ENCODE peak calls at places on chromosomes 4 and X, in four cellular contexts. T is GM04504, R is ELF-1, O is neural progenitor cell. K is an unnamed sample.

GRCh38 chrX:21412029-21412428 is 37.8 kb downstream of the CNKSR2 start:
- DNase-seq in R (no peak), T (no peak), O (no peak), K (no peak)

GRCh38 chr4:144202091-144202490 is 61.6 kb upstream of the GYPA start:
- DNase-seq in T (no peak), O (no peak), R (no peak), K (no peak)

GRCh38 chr4:5812506-5813229 is 80.2 kb downstream of the CRMP1 start:
- DNase-seq in R (peak), T (peak), O (peak), K (no peak)

GRCh38 chr4:86223472-86223871 is 136.4 kb downstream of the MAPK10 start:
- DNase-seq in T (no peak), R (peak), O (peak), K (peak)

GRCh38 chrX:7191681-7192110 is 43.7 kb upstream of the PUDP start:
- DNase-seq in R (peak), O (no peak), T (no peak), K (peak)

GRCh38 chr4:185019451-185020292 is 1.4 kb downstream of the HELT start:
- DNase-seq in T (no peak), R (peak), O (peak), K (peak)

GRCh38 chr4:20026456-20026855 is 225.2 kb upstream of the SLIT2 start:
- DNase-seq in T (peak), O (no peak), R (no peak), K (no peak)

GRCh38 chr4:69881173-69881773 is 21.3 kb upstream of the SULT1E1 start:
- DNase-seq in R (peak), O (peak), T (peak), K (no peak)

GRCh38 chr4:110395416-110395815 is 80.5 kb upstream of the ENPEP start:
- DNase-seq in O (no peak), T (no peak), R (no peak), K (no peak)

GRCh38 chr4:147865926-147866325 is 134.0 kb downstream of the ARHGAP10 start:
- DNase-seq in R (peak), O (no peak), T (no peak), K (peak)

K was measured in islet precursor cell.